ENCODE peak calls at places on chromosomes 3 and 15, in nine cellular contexts. G is T-cell; E is WTC11; O is psoas muscle; H is glutamatergic neuron; N is T-helper 2 cell; X is neural crest cell; R is CD8-positive, alpha-beta memory T cell; P is cardiac fibroblast. Q is an unnamed sample.

GRCh38 chr15:34713635-34714034 is 41.2 kb downstream of the GJD2 start:
- DNase-seq in X (no peak), R (no peak), O (no peak), N (no peak), P (no peak), H (no peak), G (no peak), E (no peak), Q (no peak)

GRCh38 chr3:178002113-178002512 is 534.1 kb upstream of the KCNMB2 start:
- DNase-seq in P (no peak), G (no peak), E (no peak), R (no peak), N (no peak), H (no peak), O (no peak), X (no peak), Q (no peak)

GRCh38 chr3:132682201-132682600 is 22.1 kb downstream of the UBA5 start:
- DNase-seq in X (no peak), G (no peak), R (no peak), N (no peak), E (no peak), P (no peak), O (no peak), H (no peak), Q (no peak)

GRCh38 chr3:169456900-169457299 is 206.6 kb downstream of the MECOM start:
- DNase-seq in H (no peak), O (no peak), N (no peak), X (no peak), R (no peak), G (no peak), P (no peak), E (no peak), Q (no peak)

GRCh38 chr3:158248261-158248660 is 138.4 kb downstream of the RSRC1 start:
- DNase-seq in E (no peak), G (no peak), O (no peak), R (no peak), N (peak), P (no peak), X (no peak), H (no peak), Q (no peak)

GRCh38 chr3:172808969-172809546 is 58.5 kb downstream of the ECT2 start:
- DNase-seq in E (no peak), X (no peak), P (peak), N (peak), H (no peak), G (no peak), R (no peak), O (no peak), Q (no peak)

GRCh38 chr3:156974931-156975330 is 148.8 kb downstream of the LEKR1 start:
- DNase-seq in O (no peak), H (no peak), P (no peak), E (no peak), R (no peak), X (no peak), N (no peak), G (no peak), Q (no peak)

GRCh38 chr3:30553641-30554316 is 52.6 kb upstream of the TGFBR2 start:
- DNase-seq in E (no peak), G (no peak), H (no peak), N (no peak), O (no peak), R (no peak), X (no peak), P (no peak), Q (no peak)

GRCh38 chr15:80606571-80606970 is 88.5 kb upstream of the ABHD17C start:
- DNase-seq in E (no peak), O (no peak), H (no peak), R (no peak), N (no peak), P (no peak), G (no peak), X (no peak), Q (no peak)

GRCh38 chr3:23308986-23309625 is 106.0 kb downstream of the UBE2E2 start:
- DNase-seq in P (no peak), O (no peak), R (no peak), X (no peak), H (no peak), N (no peak), G (no peak), E (no peak), Q (no peak)

GRCh38 chr3:11335056-11335608 is 62.9 kb downstream of the ATG7 start:
- DNase-seq in O (no peak), R (no peak), X (peak), H (no peak), E (no peak), P (peak), G (no peak), N (peak), Q (peak)

GRCh38 chr3:102018544-102018943 is 169.2 kb downstream of the NFKBIZ start:
- DNase-seq in R (no peak), E (no peak), O (no peak), P (no peak), N (no peak), X (no peak), G (no peak), H (no peak), Q (no peak)

GRCh38 chr3:109685084-109686079 is 348.0 kb upstream of the DPPA4 start:
- DNase-seq in N (no peak), X (no peak), P (peak), R (no peak), G (no peak), E (no peak), H (no peak), O (peak), Q (no peak)

GRCh38 chr3:113834983-113835382 is 3.6 kb upstream of the GRAMD1C start:
- DNase-seq in H (no peak), R (no peak), P (no peak), G (no peak), E (no peak), X (no peak), N (no peak), O (no peak), Q (no peak)

GRCh38 chr15:89127054-89127702 is 38.9 kb downstream of the ABHD2 start:
- DNase-seq in N (peak), R (no peak), G (no peak), H (no peak), E (no peak), O (peak), P (no peak), X (no peak), Q (no peak)

GRCh38 chr3:169118666-169119370 is 544.7 kb downstream of the MECOM start:
- DNase-seq in G (no peak), N (no peak), X (no peak), H (no peak), R (no peak), O (no peak), P (no peak), E (no peak), Q (no peak)

GRCh38 chr3:138944842-138945645 is 1.9 kb downstream of the FOXL2 start:
- DNase-seq in G (no peak), O (no peak), P (no peak), R (no peak), X (no peak), E (peak), H (peak), N (peak), Q (no peak)

GRCh38 chr15:62068071-62068786 is 1.5 kb downstream of the C2CD4A start:
- DNase-seq in R (peak), P (peak), H (peak), O (peak), X (peak), N (peak), G (no peak), E (peak), Q (peak)

GRCh38 chr15:90866800-90867199 is 1.6 kb upstream of the FURIN start:
- DNase-seq in R (no peak), N (no peak), H (no peak), P (no peak), O (no peak), G (no peak), E (no peak), X (no peak), Q (no peak)

GRCh38 chr3:66475386-66476020 is 25.3 kb downstream of the LRIG1 start:
- DNase-seq in G (no peak), P (no peak), O (no peak), R (no peak), N (no peak), H (no peak), X (no peak), E (no peak), Q (no peak)

GRCh38 chr3:112365035-112365434 is 32.1 kb downstream of the CD200 start:
- DNase-seq in E (no peak), P (no peak), X (no peak), R (no peak), N (no peak), G (no peak), O (no peak), H (no peak), Q (no peak)

GRCh38 chr3:138938877-138939562 is 7.9 kb downstream of the FOXL2 start:
- DNase-seq in O (no peak), G (no peak), N (no peak), P (no peak), H (no peak), X (no peak), E (peak), R (no peak), Q (no peak)

GRCh38 chr3:195863121-195864061 is 45.0 kb downstream of the TNK2 start:
- DNase-seq in R (peak), N (peak), P (peak), X (peak), H (peak), O (peak), E (peak), G (peak), Q (peak)

GRCh38 chr3:46187876-46188275 is 20.2 kb downstream of the CCR1 start:
- DNase-seq in P (peak), O (no peak), X (no peak), N (no peak), H (no peak), G (no peak), R (no peak), E (no peak), Q (peak)

GRCh38 chr3:68424796-68425460 is 507.4 kb downstream of the TAFA4 start:
- DNase-seq in N (no peak), G (no peak), P (no peak), O (no peak), E (no peak), R (no peak), H (no peak), X (no peak), Q (no peak)

GRCh38 chr3:10944866-10945265 is 47.7 kb upstream of the SLC6A1 start:
- DNase-seq in G (no peak), H (peak), E (no peak), P (no peak), N (no peak), R (no peak), X (no peak), O (no peak), Q (no peak)

Q was measured in GM13977.